ENCODE peak calls at places on chromosomes 4 and X, in nine cellular contexts. One of them, this sample, is unnamed.
A peak's percentile ranks its signal among the peaks of the same experiment; 100 is the strongest.

GRCh38 chr4:42608551-42608950 is 48.4 kb downstream of the ATP8A1 start:
- DNase-seq in GM23248: no peak
- DNase-seq in SK-N-SH: no peak
- DNase-seq in K562: no peak
- DNase-seq in mesendoderm: no peak
- DNase-seq in mesenchymal stem cell: no peak
- DNase-seq in H9: no peak
- DNase-seq in IMR-90: no peak
- DNase-seq in astrocyte: peak; percentile 0
- DNase-seq in this sample: no peak

GRCh38 chrX:7170903-7171302 is 22.9 kb upstream of the PUDP start:
- DNase-seq in GM23248: no peak
- DNase-seq in SK-N-SH: peak; percentile 28
- DNase-seq in K562: peak; percentile 56
- DNase-seq in mesendoderm: peak; percentile 44
- DNase-seq in mesenchymal stem cell: peak; percentile 5
- DNase-seq in H9: peak; percentile 38
- DNase-seq in IMR-90: no peak
- DNase-seq in astrocyte: no peak
- DNase-seq in this sample: peak; percentile 10

GRCh38 chr4:122930877-122931276 is 8.5 kb upstream of the NUDT6 start:
- DNase-seq in GM23248: peak; percentile 57
- DNase-seq in SK-N-SH: no peak
- DNase-seq in K562: no peak
- DNase-seq in mesendoderm: no peak
- DNase-seq in mesenchymal stem cell: peak; percentile 24
- DNase-seq in H9: no peak
- DNase-seq in IMR-90: peak; percentile 41
- DNase-seq in astrocyte: no peak
- DNase-seq in this sample: peak; percentile 40

GRCh38 chrX:21723814-21724213 is 34.1 kb downstream of the SMPX start:
- DNase-seq in GM23248: no peak
- DNase-seq in SK-N-SH: peak; percentile 53
- DNase-seq in K562: no peak
- DNase-seq in mesendoderm: no peak
- DNase-seq in mesenchymal stem cell: no peak
- DNase-seq in H9: no peak
- DNase-seq in IMR-90: no peak
- DNase-seq in astrocyte: no peak
- DNase-seq in this sample: no peak

GRCh38 chr4:160044693-160045092 is 941.8 kb downstream of the RAPGEF2 start:
- DNase-seq in GM23248: no peak
- DNase-seq in SK-N-SH: no peak
- DNase-seq in K562: no peak
- DNase-seq in mesendoderm: no peak
- DNase-seq in mesenchymal stem cell: no peak
- DNase-seq in H9: no peak
- DNase-seq in IMR-90: no peak
- DNase-seq in astrocyte: no peak
- DNase-seq in this sample: no peak

GRCh38 chr4:119209077-119209476 is 3.4 kb upstream of the USP53 start:
- DNase-seq in GM23248: peak; percentile 95
- DNase-seq in SK-N-SH: no peak
- DNase-seq in K562: peak; percentile 18
- DNase-seq in mesendoderm: peak; percentile 86
- DNase-seq in mesenchymal stem cell: peak; percentile 96
- DNase-seq in H9: no peak
- DNase-seq in IMR-90: peak; percentile 96
- DNase-seq in astrocyte: peak; percentile 89
- DNase-seq in this sample: peak; percentile 83

GRCh38 chrX:21487832-21488231 is 113.6 kb downstream of the CNKSR2 start:
- DNase-seq in GM23248: no peak
- DNase-seq in SK-N-SH: no peak
- DNase-seq in K562: no peak
- DNase-seq in mesendoderm: no peak
- DNase-seq in mesenchymal stem cell: no peak
- DNase-seq in H9: no peak
- DNase-seq in IMR-90: peak; percentile 13
- DNase-seq in astrocyte: peak; percentile 13
- DNase-seq in this sample: peak; percentile 34

GRCh38 chr4:71570492-71570891 is 213.4 kb downstream of the GC start:
- DNase-seq in GM23248: no peak
- DNase-seq in SK-N-SH: no peak
- DNase-seq in K562: no peak
- DNase-seq in mesendoderm: no peak
- DNase-seq in mesenchymal stem cell: peak; percentile 52
- DNase-seq in H9: no peak
- DNase-seq in IMR-90: peak; percentile 17
- DNase-seq in astrocyte: peak; percentile 90
- DNase-seq in this sample: no peak

GRCh38 chr4:174278467-174278866 is 5.0 kb downstream of the FBXO8 start:
- DNase-seq in GM23248: no peak
- DNase-seq in SK-N-SH: no peak
- DNase-seq in K562: no peak
- DNase-seq in mesendoderm: no peak
- DNase-seq in mesenchymal stem cell: no peak
- DNase-seq in H9: no peak
- DNase-seq in IMR-90: no peak
- DNase-seq in astrocyte: peak; percentile 12
- DNase-seq in this sample: no peak

GRCh38 chr4:107349732-107350131 is 313.6 kb upstream of the DKK2 start:
- DNase-seq in GM23248: no peak
- DNase-seq in SK-N-SH: no peak
- DNase-seq in K562: no peak
- DNase-seq in mesendoderm: peak; percentile 50
- DNase-seq in mesenchymal stem cell: no peak
- DNase-seq in H9: no peak
- DNase-seq in IMR-90: no peak
- DNase-seq in astrocyte: no peak
- DNase-seq in this sample: no peak

GRCh38 chr4:159376289-159376688 is 273.4 kb downstream of the RAPGEF2 start:
- DNase-seq in GM23248: no peak
- DNase-seq in SK-N-SH: no peak
- DNase-seq in K562: no peak
- DNase-seq in mesendoderm: no peak
- DNase-seq in mesenchymal stem cell: no peak
- DNase-seq in H9: no peak
- DNase-seq in IMR-90: no peak
- DNase-seq in astrocyte: no peak
- DNase-seq in this sample: no peak

GRCh38 chr4:97513917-97514316 is 629.4 kb downstream of the STPG2 start:
- DNase-seq in GM23248: no peak
- DNase-seq in SK-N-SH: no peak
- DNase-seq in K562: no peak
- DNase-seq in mesendoderm: no peak
- DNase-seq in mesenchymal stem cell: no peak
- DNase-seq in H9: no peak
- DNase-seq in IMR-90: no peak
- DNase-seq in astrocyte: no peak
- DNase-seq in this sample: no peak

GRCh38 chr4:73007526-73008100 is 61.9 kb downstream of the COX18 start:
- DNase-seq in GM23248: no peak
- DNase-seq in SK-N-SH: no peak
- DNase-seq in K562: no peak
- DNase-seq in mesendoderm: peak; percentile 62
- DNase-seq in mesenchymal stem cell: no peak
- DNase-seq in H9: no peak
- DNase-seq in IMR-90: no peak
- DNase-seq in astrocyte: no peak
- DNase-seq in this sample: no peak

GRCh38 chr4:52263612-52264011 is 212.5 kb downstream of the SPATA18 start:
- DNase-seq in GM23248: peak; percentile 4
- DNase-seq in SK-N-SH: no peak
- DNase-seq in K562: no peak
- DNase-seq in mesendoderm: no peak
- DNase-seq in mesenchymal stem cell: no peak
- DNase-seq in H9: no peak
- DNase-seq in IMR-90: no peak
- DNase-seq in astrocyte: no peak
- DNase-seq in this sample: no peak

GRCh38 chr4:109052699-109053656 is 249.5 kb downstream of the COL25A1 start:
- DNase-seq in GM23248: no peak
- DNase-seq in SK-N-SH: no peak
- DNase-seq in K562: no peak
- DNase-seq in mesendoderm: no peak
- DNase-seq in mesenchymal stem cell: peak; percentile 27
- DNase-seq in H9: no peak
- DNase-seq in IMR-90: no peak
- DNase-seq in astrocyte: peak; percentile 36
- DNase-seq in this sample: no peak

GRCh38 chrX:69287025-69287540 is 121.8 kb upstream of the PJA1 start:
- DNase-seq in GM23248: no peak
- DNase-seq in SK-N-SH: no peak
- DNase-seq in K562: no peak
- DNase-seq in mesendoderm: no peak
- DNase-seq in mesenchymal stem cell: no peak
- DNase-seq in H9: no peak
- DNase-seq in IMR-90: no peak
- DNase-seq in astrocyte: no peak
- DNase-seq in this sample: no peak

GRCh38 chrX:68686684-68687045 is 39.2 kb downstream of the STARD8 start:
- DNase-seq in GM23248: peak; percentile 22
- DNase-seq in SK-N-SH: no peak
- DNase-seq in K562: peak; percentile 26
- DNase-seq in mesendoderm: peak; percentile 44
- DNase-seq in mesenchymal stem cell: peak; percentile 8
- DNase-seq in H9: peak; percentile 43
- DNase-seq in IMR-90: no peak
- DNase-seq in astrocyte: peak; percentile 20
- DNase-seq in this sample: no peak

GRCh38 chr4:142563682-142564291 is 282.3 kb downstream of the INPP4B start:
- DNase-seq in GM23248: peak; percentile 24
- DNase-seq in SK-N-SH: no peak
- DNase-seq in K562: no peak
- DNase-seq in mesendoderm: peak; percentile 48
- DNase-seq in mesenchymal stem cell: no peak
- DNase-seq in H9: no peak
- DNase-seq in IMR-90: peak; percentile 36
- DNase-seq in astrocyte: peak; percentile 55
- DNase-seq in this sample: no peak

GRCh38 chr4:105895609-105896460 is 564 bp downstream of the NPNT start:
- DNase-seq in GM23248: peak; percentile 19
- DNase-seq in SK-N-SH: peak; percentile 40
- DNase-seq in K562: no peak
- DNase-seq in mesendoderm: no peak
- DNase-seq in mesenchymal stem cell: peak; percentile 46
- DNase-seq in H9: peak; percentile 45
- DNase-seq in IMR-90: no peak
- DNase-seq in astrocyte: peak; percentile 2
- DNase-seq in this sample: no peak
- H3K27me3 ChIP-seq in GM23248: peaks cover 87% of the 10 kb centered on the region
- H3K27me3 ChIP-seq in SK-N-SH: peaks cover 65% of the 10 kb centered on the region
- H3K27me3 ChIP-seq in K562: peaks cover 30% of the 10 kb centered on the region
- H3K27me3 ChIP-seq in mesendoderm: peaks cover 20% of the 10 kb centered on the region
- H3K27me3 ChIP-seq in mesenchymal stem cell: peaks cover 58% of the 10 kb centered on the region
- H3K27me3 ChIP-seq in H9: peaks cover 27% of the 10 kb centered on the region
- H3K27me3 ChIP-seq in IMR-90: peaks cover 50% of the 10 kb centered on the region
- H3K27me3 ChIP-seq in astrocyte: peaks cover 80% of the 10 kb centered on the region
- H3K27me3 ChIP-seq in this sample: peaks cover 60% of the 10 kb centered on the region

GRCh38 chrX:105696870-105697269 is 125.5 kb upstream of the NRK start:
- DNase-seq in GM23248: no peak
- DNase-seq in SK-N-SH: no peak
- DNase-seq in K562: no peak
- DNase-seq in mesendoderm: no peak
- DNase-seq in mesenchymal stem cell: no peak
- DNase-seq in H9: no peak
- DNase-seq in IMR-90: no peak
- DNase-seq in astrocyte: no peak
- DNase-seq in this sample: no peak

GRCh38 chrX:105695451-105695850 is 126.9 kb upstream of the NRK start:
- DNase-seq in GM23248: no peak
- DNase-seq in SK-N-SH: no peak
- DNase-seq in K562: no peak
- DNase-seq in mesendoderm: no peak
- DNase-seq in mesenchymal stem cell: peak; percentile 44
- DNase-seq in H9: no peak
- DNase-seq in IMR-90: peak; percentile 20
- DNase-seq in astrocyte: peak; percentile 44
- DNase-seq in this sample: no peak

GRCh38 chrX:105700316-105700715 is 122.0 kb upstream of the NRK start:
- DNase-seq in GM23248: no peak
- DNase-seq in SK-N-SH: no peak
- DNase-seq in K562: no peak
- DNase-seq in mesendoderm: peak; percentile 28
- DNase-seq in mesenchymal stem cell: no peak
- DNase-seq in H9: no peak
- DNase-seq in IMR-90: no peak
- DNase-seq in astrocyte: no peak
- DNase-seq in this sample: no peak

GRCh38 chrX:105698386-105698785 is 124.0 kb upstream of the NRK start:
- DNase-seq in GM23248: no peak
- DNase-seq in SK-N-SH: no peak
- DNase-seq in K562: no peak
- DNase-seq in mesendoderm: no peak
- DNase-seq in mesenchymal stem cell: no peak
- DNase-seq in H9: no peak
- DNase-seq in IMR-90: no peak
- DNase-seq in astrocyte: no peak
- DNase-seq in this sample: no peak

GRCh38 chrX:105694839-105695238 is 127.5 kb upstream of the NRK start:
- DNase-seq in GM23248: no peak
- DNase-seq in SK-N-SH: no peak
- DNase-seq in K562: no peak
- DNase-seq in mesendoderm: no peak
- DNase-seq in mesenchymal stem cell: no peak
- DNase-seq in H9: no peak
- DNase-seq in IMR-90: no peak
- DNase-seq in astrocyte: no peak
- DNase-seq in this sample: no peak
- H3K9ac ChIP-seq in GM23248: no peak overlapping the region
- H3K9ac ChIP-seq in SK-N-SH: no peak overlapping the region
- H3K9ac ChIP-seq in K562: no peak overlapping the region
- H3K9ac ChIP-seq in mesendoderm: no peak overlapping the region
- H3K9ac ChIP-seq in mesenchymal stem cell: no peak overlapping the region
- H3K9ac ChIP-seq in H9: no peak overlapping the region
- H3K9ac ChIP-seq in IMR-90: no peak overlapping the region
- H3K9ac ChIP-seq in astrocyte: no peak overlapping the region
- H3K9ac ChIP-seq in this sample: no peak overlapping the region

GRCh38 chrX:143580266-143580665 is 55.6 kb downstream of the SLITRK4 start:
- DNase-seq in GM23248: no peak
- DNase-seq in SK-N-SH: no peak
- DNase-seq in K562: no peak
- DNase-seq in mesendoderm: peak; percentile 25
- DNase-seq in mesenchymal stem cell: peak; percentile 46
- DNase-seq in H9: no peak
- DNase-seq in IMR-90: no peak
- DNase-seq in astrocyte: no peak
- DNase-seq in this sample: no peak

GRCh38 chrX:143581260-143581659 is 54.6 kb downstream of the SLITRK4 start:
- DNase-seq in GM23248: no peak
- DNase-seq in SK-N-SH: no peak
- DNase-seq in K562: no peak
- DNase-seq in mesendoderm: no peak
- DNase-seq in mesenchymal stem cell: no peak
- DNase-seq in H9: no peak
- DNase-seq in IMR-90: no peak
- DNase-seq in astrocyte: no peak
- DNase-seq in this sample: no peak
- H3K27me3 ChIP-seq in GM23248: no peaks in the 10 kb centered on the region
- H3K27me3 ChIP-seq in SK-N-SH: no peaks in the 10 kb centered on the region
- H3K27me3 ChIP-seq in K562: no peaks in the 10 kb centered on the region
- H3K27me3 ChIP-seq in mesendoderm: no peaks in the 10 kb centered on the region
- H3K27me3 ChIP-seq in mesenchymal stem cell: no peaks in the 10 kb centered on the region
- H3K27me3 ChIP-seq in H9: no peaks in the 10 kb centered on the region
- H3K27me3 ChIP-seq in IMR-90: no peaks in the 10 kb centered on the region
- H3K27me3 ChIP-seq in astrocyte: no peaks in the 10 kb centered on the region
- H3K27me3 ChIP-seq in this sample: no peaks in the 10 kb centered on the region

GRCh38 chr4:85951-86350 is 32.8 kb downstream of the ZNF595 start:
- DNase-seq in GM23248: no peak
- DNase-seq in SK-N-SH: no peak
- DNase-seq in K562: no peak
- DNase-seq in mesendoderm: no peak
- DNase-seq in mesenchymal stem cell: no peak
- DNase-seq in H9: no peak
- DNase-seq in IMR-90: no peak
- DNase-seq in astrocyte: no peak
- DNase-seq in this sample: no peak
- H3K9ac ChIP-seq in GM23248: no peak overlapping the region
- H3K9ac ChIP-seq in SK-N-SH: no peak overlapping the region
- H3K9ac ChIP-seq in K562: no peak overlapping the region
- H3K9ac ChIP-seq in mesendoderm: no peak overlapping the region
- H3K9ac ChIP-seq in mesenchymal stem cell: no peak overlapping the region
- H3K9ac ChIP-seq in H9: no peak overlapping the region
- H3K9ac ChIP-seq in IMR-90: no peak overlapping the region
- H3K9ac ChIP-seq in astrocyte: no peak overlapping the region
- H3K9ac ChIP-seq in this sample: no peak overlapping the region

This sample was measured in endothelial cell of umbilical vein.